ENCODE peak calls at places on chromosomes 1 and 21, in nine cellular contexts. N, X, S, R, V, M, G, H and P are unnamed samples.
A peak's percentile ranks its signal among the peaks of the same experiment; 100 is the strongest.

GRCh38 chr1:114015075-114015474 is 35.8 kb downstream of the OLFML3 start:
- DNase-seq in V (no peak), X (no peak), S (no peak), R (no peak), N (no peak), M (no peak), H (no peak), G (no peak), P (no peak)

GRCh38 chr1:205473966-205474365 is 18.1 kb upstream of the BLACAT1 start:
- DNase-seq in N (no peak), X (no peak), S (no peak), V (no peak), R (no peak), M (no peak), G (no peak), H (no peak), P (no peak)

GRCh38 chr1:233945573-233945972 is 41.1 kb downstream of the SLC35F3 start:
- DNase-seq in S (no peak), M (no peak), R (no peak), H (no peak), V (no peak), N (no peak), G (peak; percentile 53), X (no peak), P (no peak)

GRCh38 chr1:230416430-230416829 is 9.7 kb downstream of the PGBD5 start:
- DNase-seq in G (no peak), S (no peak), R (no peak), N (no peak), X (no peak), V (no peak), M (no peak), H (no peak), P (no peak)

GRCh38 chr1:209805875-209806760 is at the start of gene IRF6:
- DNase-seq in G (peak; percentile 98), H (peak; percentile 75), R (peak; percentile 78), S (peak; percentile 61), V (peak; percentile 84), X (peak; percentile 93), N (peak; percentile 97), M (peak; percentile 90), P (peak; percentile 93)

GRCh38 chr1:212690816-212691403 is 8.7 kb downstream of the BATF3 start:
- DNase-seq in M (no peak), G (no peak), R (no peak), V (no peak), N (no peak), S (no peak), X (no peak), H (no peak), P (no peak)

GRCh38 chr1:79422726-79423125 is 416.2 kb upstream of the ADGRL4 start:
- DNase-seq in N (no peak), R (no peak), G (no peak), V (no peak), S (no peak), X (no peak), H (no peak), M (no peak), P (no peak)

GRCh38 chr21:44370027-44370735 is 16.8 kb downstream of the TRPM2 start:
- DNase-seq in V (no peak), N (peak; percentile 54), H (no peak), G (peak; percentile 21), M (peak; percentile 82), S (peak; percentile 45), X (peak; percentile 44), R (no peak), P (peak; percentile 83)

GRCh38 chr1:189432761-189433160 is 1044.9 kb downstream of the BRINP3 start:
- DNase-seq in M (no peak), N (no peak), X (no peak), S (no peak), H (no peak), G (no peak), V (no peak), R (no peak), P (no peak)

GRCh38 chr21:26320541-26320940 is 150.0 kb upstream of the APP start:
- DNase-seq in H (no peak), X (no peak), S (no peak), N (no peak), M (no peak), G (no peak), R (no peak), V (no peak), P (no peak)

GRCh38 chr1:229803601-229804217 is 177.7 kb downstream of the URB2 start:
- DNase-seq in H (no peak), R (no peak), G (peak; percentile 50), X (no peak), N (no peak), M (no peak), S (no peak), V (no peak), P (no peak)

GRCh38 chr1:24362982-24363614 is 43.9 kb downstream of the GRHL3 start:
- DNase-seq in V (no peak), H (no peak), X (peak; percentile 9), N (no peak), M (no peak), G (no peak), S (no peak), R (peak; percentile 63), P (no peak)

DNA sequence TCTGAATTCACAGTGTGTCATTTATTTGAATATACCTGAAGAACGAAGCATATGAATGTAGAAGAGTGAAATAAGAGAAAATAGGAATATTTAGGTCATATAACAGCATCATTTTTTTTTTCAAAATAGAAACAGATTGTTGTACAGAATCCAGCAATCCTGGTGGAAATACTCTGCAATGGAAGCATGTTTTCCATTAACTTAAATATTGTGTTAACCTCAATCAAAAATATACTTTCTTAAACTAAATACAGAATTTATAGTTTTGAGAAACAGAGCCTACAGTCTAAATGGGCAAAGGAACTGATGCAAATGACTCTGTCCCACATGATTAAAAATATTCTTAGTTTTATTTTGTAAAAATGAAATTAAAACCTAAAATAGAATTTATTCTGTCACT is 322.7 kb downstream of the LTN1 start:
- DNase-seq in X (no peak), V (no peak), N (no peak), G (no peak), H (no peak), M (no peak), R (no peak), S (no peak), P (no peak)
- TF ChIP-seq CTCF in X (no peak), V (no peak), N (no peak), G (no peak), H (no peak), M (no peak), R (no peak), S (no peak), P (no peak)

GRCh38 chr1:106435269-106435668 is 621.2 kb upstream of the PRMT6 start:
- DNase-seq in H (no peak), X (no peak), S (no peak), V (no peak), G (no peak), N (no peak), M (no peak), R (no peak), P (no peak)
- TF ChIP-seq CTCF in H (no peak), X (no peak), S (no peak), V (no peak), G (no peak), N (no peak), M (no peak), R (no peak), P (no peak)

GRCh38 chr1:101905298-101905794 is 91.4 kb downstream of the OLFM3 start:
- DNase-seq in S (no peak), M (no peak), N (no peak), X (no peak), G (no peak), V (no peak), R (no peak), H (no peak), P (no peak)

GRCh38 chr1:101898137-101898536 is 98.6 kb downstream of the OLFM3 start:
- DNase-seq in X (no peak), M (no peak), G (no peak), N (no peak), H (no peak), R (no peak), S (no peak), V (no peak), P (no peak)

GRCh38 chr1:101907264-101907663 is 89.5 kb downstream of the OLFM3 start:
- DNase-seq in V (no peak), H (no peak), N (no peak), S (no peak), X (no peak), M (no peak), R (no peak), G (no peak), P (no peak)

DNA sequence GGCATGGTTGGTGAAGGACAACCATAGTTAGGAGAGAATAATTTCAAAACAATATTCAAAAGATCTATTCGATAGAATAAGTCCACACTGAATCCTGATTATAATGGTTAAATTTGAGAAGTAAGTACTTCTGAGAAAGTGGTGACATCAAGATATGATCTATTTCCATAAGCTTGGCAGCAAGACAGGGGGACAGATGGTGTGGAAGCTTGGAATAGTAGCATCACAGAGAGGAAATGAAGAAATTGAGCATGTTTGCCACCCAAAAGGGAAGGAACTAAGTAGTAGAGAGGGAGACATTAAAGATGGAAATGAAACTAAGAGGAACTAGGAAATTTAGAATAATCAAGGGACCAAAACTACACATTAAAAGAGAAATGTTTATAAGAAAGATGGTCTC is 94.5 kb downstream of the OLFM3 start:
- DNase-seq in V (no peak), X (no peak), M (no peak), N (no peak), H (no peak), G (no peak), R (no peak), S (no peak), P (no peak)
- TF ChIP-seq CTCF in V (no peak), X (no peak), M (no peak), N (no peak), H (no peak), G (no peak), R (no peak), S (no peak), P (no peak)

GRCh38 chr1:43466403-43466802 is 12.7 kb upstream of the HYI start:
- DNase-seq in S (no peak), M (no peak), G (peak; percentile 59), V (no peak), X (no peak), R (no peak), N (no peak), H (no peak), P (no peak)

GRCh38 chr1:43473463-43473862 is 19.7 kb upstream of the HYI start:
- DNase-seq in H (no peak), N (no peak), R (no peak), G (no peak), M (no peak), X (no peak), S (no peak), V (no peak), P (no peak)

GRCh38 chr1:43472087-43472462 is 18.3 kb upstream of the HYI start:
- DNase-seq in X (no peak), V (no peak), M (no peak), R (no peak), N (no peak), H (no peak), G (no peak), S (no peak), P (no peak)

GRCh38 chr1:43468403-43468802 is 14.7 kb upstream of the HYI start:
- DNase-seq in V (no peak), S (no peak), M (no peak), H (no peak), G (no peak), R (no peak), X (no peak), N (no peak), P (no peak)

DNA sequence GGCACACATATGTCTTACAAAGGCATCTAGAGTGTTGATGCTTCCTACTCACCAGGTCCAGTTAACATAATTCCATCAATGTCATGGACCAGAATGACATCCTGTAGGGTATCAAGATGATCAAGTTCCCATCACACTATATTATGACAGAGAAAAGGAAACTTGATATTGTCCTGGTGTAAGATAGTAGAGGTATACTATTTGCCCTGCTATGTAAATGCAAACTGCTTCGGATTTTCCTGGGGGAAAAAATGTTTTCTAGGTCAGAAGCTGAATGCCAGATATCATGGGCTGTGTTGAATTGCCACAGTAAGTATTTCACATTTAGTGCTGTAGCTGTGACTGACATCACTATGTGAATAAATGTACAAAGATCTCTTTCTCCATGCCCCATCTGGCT is 16.2 kb upstream of the HYI start:
- DNase-seq in V (no peak), X (no peak), H (no peak), M (no peak), N (no peak), S (no peak), R (no peak), G (no peak), P (no peak)
- TF ChIP-seq CTCF in V (no peak), X (no peak), H (no peak), M (no peak), N (no peak), S (no peak), R (no peak), G (no peak), P (no peak)